ENCODE peak calls at places on chromosomes 6 and 20, in nine cellular contexts. P, O, J, G, M, Y, T, W and C are unnamed samples.

GRCh38 chr6:37083243-37084138 is 78.0 kb downstream of the FGD2 start:
- DNase-seq in J (peak), W (peak), O (peak), Y (peak), M (no peak), T (no peak), G (no peak), P (no peak), C (peak)

GRCh38 chr6:158703121-158703839 is 53.4 kb downstream of the SYTL3 start:
- DNase-seq in M (no peak), Y (no peak), P (no peak), G (no peak), W (no peak), J (no peak), T (no peak), O (no peak), C (no peak)

GRCh38 chr20:44407402-44408184 is 52.1 kb downstream of the HNF4A start:
- DNase-seq in M (no peak), Y (no peak), T (no peak), O (no peak), J (no peak), W (peak), G (no peak), P (no peak), C (no peak)

GRCh38 chr6:90190181-90190580 is 106.5 kb downstream of the BACH2 start:
- DNase-seq in O (no peak), W (no peak), P (no peak), G (no peak), J (no peak), T (no peak), Y (no peak), M (no peak), C (no peak)

GRCh38 chr6:168132531-168133184 is 53.6 kb upstream of the FRMD1 start:
- DNase-seq in O (peak), M (no peak), J (peak), W (peak), T (no peak), G (peak), Y (no peak), P (no peak), C (peak)

GRCh38 chr6:14841901-14842421 is 403.9 kb upstream of the JARID2 start:
- DNase-seq in P (no peak), T (no peak), M (no peak), W (peak), Y (no peak), G (no peak), J (peak), O (no peak), C (no peak)

GRCh38 chr6:11277275-11278206 is 45.1 kb upstream of the NEDD9 start:
- DNase-seq in G (no peak), M (no peak), W (peak), O (peak), J (peak), P (peak), T (no peak), Y (no peak), C (no peak)

GRCh38 chr6:90478278-90478677 is 108.6 kb downstream of the MAP3K7 start:
- DNase-seq in T (no peak), G (no peak), M (no peak), W (no peak), Y (no peak), J (no peak), O (no peak), P (no peak), C (no peak)

GRCh38 chr20:53737404-53738038 is 143.9 kb upstream of the ZNF217 start:
- DNase-seq in Y (no peak), G (peak), M (no peak), O (no peak), T (no peak), W (no peak), P (no peak), J (peak), C (no peak)

GRCh38 chr20:15359056-15359455 is 1021.6 kb upstream of the FLRT3 start:
- DNase-seq in T (no peak), W (peak), J (peak), M (no peak), Y (no peak), G (no peak), O (no peak), P (no peak), C (no peak)

GRCh38 chr6:144149894-144150672 is at the start of gene STX11:
- DNase-seq in O (peak), J (peak), T (peak), W (peak), P (peak), Y (peak), M (peak), G (peak), C (peak)

GRCh38 chr20:4853004-4853403 is 131.3 kb downstream of the PRND start:
- DNase-seq in M (no peak), W (no peak), G (no peak), O (no peak), P (no peak), T (no peak), J (no peak), Y (no peak), C (no peak)

GRCh38 chr6:28606424-28607391 is 81.0 kb downstream of the GPX5 start:
- DNase-seq in T (no peak), M (peak), J (peak), G (peak), Y (no peak), O (peak), P (peak), W (peak), C (peak)

GRCh38 chr6:168248148-168248620 is 71.4 kb downstream of the DACT2 start:
- DNase-seq in Y (no peak), W (no peak), P (no peak), G (no peak), M (no peak), T (no peak), J (no peak), O (no peak), C (no peak)

GRCh38 chr6:115570326-115570725 is 490.4 kb downstream of the FRK start:
- DNase-seq in P (no peak), T (no peak), O (no peak), G (no peak), M (no peak), J (no peak), W (peak), Y (no peak), C (no peak)

GRCh38 chr6:44004625-44005506 is 122.4 kb downstream of the MRPL14 start:
- DNase-seq in J (no peak), Y (no peak), W (peak), T (no peak), P (no peak), G (no peak), M (no peak), O (no peak), C (no peak)

GRCh38 chr6:101275251-101275650 is 118.3 kb upstream of the GRIK2 start:
- DNase-seq in O (no peak), G (no peak), W (no peak), Y (no peak), T (no peak), P (no peak), M (no peak), J (no peak), C (no peak)

GRCh38 chr20:47854687-47855212 is 69.5 kb upstream of the SULF2 start:
- DNase-seq in G (peak), P (no peak), O (peak), W (peak), Y (peak), J (peak), T (no peak), M (peak), C (peak)